ENCODE peak calls at places on chromosomes 13 and 19, in six cellular contexts. E, P, F, V, N and O are unnamed samples.

GRCh38 chr13:75986818-75987217 is 350.7 kb downstream of the LMO7 start:
- DNase-seq in E (no peak), P (no peak), F (peak; percentile 51), V (peak; percentile 8), N (no peak), O (peak; percentile 66)

GRCh38 chr19:46943150-46943946 is 76.3 kb upstream of the NPAS1 start:
- DNase-seq in E (no peak), P (no peak), F (no peak), V (no peak), N (no peak), O (no peak)

GRCh38 chr13:75749407-75749806 is 113.3 kb downstream of the LMO7 start:
- DNase-seq in E (no peak), P (no peak), F (no peak), V (peak; percentile 87), N (peak; percentile 56), O (peak; percentile 41)

GRCh38 chr13:111474136-111475002 is 153.9 kb downstream of the TEX29 start:
- DNase-seq in E (peak; percentile 56), P (no peak), F (peak; percentile 38), V (peak; percentile 57), N (peak; percentile 7), O (peak; percentile 74)

GRCh38 chr19:1438933-1439358 is 750 bp downstream of the RPS15 start:
- DNase-seq in E (no peak), P (no peak), F (no peak), V (no peak), N (no peak), O (no peak)

GRCh38 chr19:13037161-13037560 is 41.9 kb downstream of the NFIX start:
- DNase-seq in E (no peak), P (no peak), F (peak; percentile 29), V (no peak), N (peak; percentile 80), O (no peak)

GRCh38 chr13:105773887-105774538 is 761.4 kb downstream of the EFNB2 start:
- DNase-seq in E (no peak), P (no peak), F (peak; percentile 39), V (no peak), N (no peak), O (no peak)

GRCh38 chr13:25908390-25908789 is 143.4 kb downstream of the SHISA2 start:
- DNase-seq in E (no peak), P (no peak), F (no peak), V (peak; percentile 18), N (no peak), O (no peak)

GRCh38 chr13:57314897-57315520 is 148.0 kb downstream of the PRR20E start:
- DNase-seq in E (no peak), P (no peak), F (no peak), V (no peak), N (no peak), O (peak; percentile 97)

GRCh38 chr19:23904406-23904805 is 10.3 kb upstream of the ZNF726 start:
- DNase-seq in E (no peak), P (no peak), F (no peak), V (no peak), N (no peak), O (no peak)

GRCh38 chr13:43023244-43023931 is at the start of gene DNAJC15:
- DNase-seq in E (no peak), P (peak; percentile 67), F (peak; percentile 86), V (no peak), N (peak; percentile 83), O (peak; percentile 95)

GRCh38 chr19:48695743-48696352 is at the start of gene FUT2:
- DNase-seq in E (no peak), P (no peak), F (no peak), V (peak; percentile 57), N (no peak), O (no peak)

GRCh38 chr13:72970301-72970880 is 88.4 kb upstream of the KLF5 start:
- DNase-seq in E (no peak), P (no peak), F (no peak), V (no peak), N (no peak), O (no peak)

GRCh38 chr13:97849305-97849704 is 104.2 kb upstream of the IPO5 start:
- DNase-seq in E (peak; percentile 19), P (no peak), F (peak; percentile 48), V (peak; percentile 25), N (peak; percentile 7), O (peak; percentile 61)

GRCh38 chr19:49343127-49343526 is 7.9 kb downstream of the CD37 start:
- DNase-seq in E (no peak), P (no peak), F (peak; percentile 50), V (no peak), N (no peak), O (no peak)

GRCh38 chr13:85500716-85501256 is 298.4 kb downstream of the SLITRK6 start:
- DNase-seq in E (no peak), P (no peak), F (no peak), V (no peak), N (no peak), O (no peak)

GRCh38 chr13:85729296-85729695 is 69.9 kb downstream of the SLITRK6 start:
- DNase-seq in E (no peak), P (no peak), F (no peak), V (no peak), N (peak; percentile 3), O (no peak)

GRCh38 chr13:29684441-29684840 is 89.0 kb upstream of the SLC7A1 start:
- DNase-seq in E (no peak), P (no peak), F (no peak), V (no peak), N (peak; percentile 17), O (no peak)

GRCh38 chr19:5642204-5642603 is 19.3 kb downstream of the SAFB start:
- DNase-seq in E (no peak), P (no peak), F (no peak), V (no peak), N (no peak), O (no peak)

GRCh38 chr13:113053376-113053775 is 52.2 kb upstream of the F7 start:
- DNase-seq in E (no peak), P (no peak), F (no peak), V (no peak), N (no peak), O (no peak)

GRCh38 chr13:72507394-72508199 is 219.8 kb downstream of the MZT1 start:
- DNase-seq in E (no peak), P (no peak), F (no peak), V (no peak), N (no peak), O (no peak)

GRCh38 chr13:46124967-46125933 is 20.4 kb upstream of the CPB2 start:
- DNase-seq in E (no peak), P (no peak), F (peak; percentile 51), V (no peak), N (no peak), O (no peak)

GRCh38 chr19:48741222-48741999 is 1.0 kb upstream of the RASIP1 start:
- DNase-seq in E (peak; percentile 32), P (no peak), F (peak; percentile 38), V (no peak), N (no peak), O (peak; percentile 51)

GRCh38 chr19:8451885-8452284 is 7.1 kb downstream of the HNRNPM start:
- DNase-seq in E (no peak), P (no peak), F (no peak), V (no peak), N (peak; percentile 57), O (peak; percentile 68)

GRCh38 chr13:44252938-44253337 is 120.7 kb upstream of the SERP2 start:
- DNase-seq in E (no peak), P (no peak), F (no peak), V (no peak), N (no peak), O (no peak)

GRCh38 chr19:42229263-42229854 is 9.2 kb downstream of the ZNF526 start:
- DNase-seq in E (no peak), P (no peak), F (no peak), V (no peak), N (no peak), O (no peak)

GRCh38 chr19:291561-292280 is 518 bp upstream of the PLPP2 start:
- DNase-seq in E (no peak), P (no peak), F (no peak), V (no peak), N (no peak), O (no peak)

GRCh38 chr13:114319441-114319871 is 5.2 kb downstream of the CHAMP1 start:
- DNase-seq in E (no peak), P (no peak), F (no peak), V (no peak), N (peak; percentile 85), O (no peak)

GRCh38 chr13:85864963-85865530 is 65.8 kb upstream of the SLITRK6 start:
- DNase-seq in E (peak; percentile 35), P (no peak), F (peak; percentile 2), V (no peak), N (no peak), O (peak; percentile 75)

GRCh38 chr19:1259206-1259872 is 9.8 kb upstream of the CIRBP start:
- DNase-seq in E (no peak), P (no peak), F (peak; percentile 95), V (no peak), N (no peak), O (peak; percentile 37)

GRCh38 chr19:6947745-6948144 is 60.4 kb downstream of the ADGRE1 start:
- DNase-seq in E (no peak), P (peak; percentile 48), F (peak; percentile 80), V (no peak), N (peak; percentile 29), O (no peak)

GRCh38 chr13:80924596-80924995 is 583.7 kb upstream of the SPRY2 start:
- DNase-seq in E (no peak), P (no peak), F (no peak), V (no peak), N (peak; percentile 54), O (no peak)